ENCODE peak calls at places on chromosomes 11 and 22, in eight cellular contexts. One of them, this sample, is unnamed.

GRCh38 chr11:63917685-63918523 is 940 bp upstream of the RCOR2 start:
- DNase-seq in nucleus accumbens: peak; percentile 66
- DNase-seq in Daoy: peak; percentile 53
- DNase-seq in nephron progenitor cell: peak; percentile 67
- DNase-seq in stomach: peak; percentile 74
- DNase-seq in NCI-H187: peak; percentile 46
- DNase-seq in stimulated activated CD8-positive, alpha-beta memory T cell treated with anti-CD3 and anti-CD28 coated beads, Interleukin-2, amount 100 ng/mL, for 48 hours: no peak
- DNase-seq in A673: peak; percentile 84
- DNase-seq in this sample: peak; percentile 77

GRCh38 chr11:118418770-118419169 is 17.4 kb downstream of the ATP5MG start:
- DNase-seq in stomach: no peak
- DNase-seq in Daoy: no peak
- DNase-seq in stimulated activated CD8-positive, alpha-beta memory T cell treated with anti-CD3 and anti-CD28 coated beads, Interleukin-2, amount 100 ng/mL, for 48 hours: no peak
- DNase-seq in nucleus accumbens: no peak
- DNase-seq in NCI-H187: no peak
- DNase-seq in A673: no peak
- DNase-seq in nephron progenitor cell: no peak
- DNase-seq in this sample: no peak

GRCh38 chr22:48724899-48725298 is 1102.8 kb downstream of the BRD1 start:
- DNase-seq in A673: no peak
- DNase-seq in NCI-H187: no peak
- DNase-seq in Daoy: no peak
- DNase-seq in nephron progenitor cell: no peak
- DNase-seq in stimulated activated CD8-positive, alpha-beta memory T cell treated with anti-CD3 and anti-CD28 coated beads, Interleukin-2, amount 100 ng/mL, for 48 hours: no peak
- DNase-seq in nucleus accumbens: no peak
- DNase-seq in stomach: no peak
- DNase-seq in this sample: no peak

GRCh38 chr22:42296381-42296853 is 26.0 kb upstream of the TCF20 start:
- DNase-seq in stomach: peak; percentile 30
- DNase-seq in A673: peak; percentile 66
- DNase-seq in Daoy: no peak
- DNase-seq in nucleus accumbens: peak; percentile 70
- DNase-seq in NCI-H187: no peak
- DNase-seq in stimulated activated CD8-positive, alpha-beta memory T cell treated with anti-CD3 and anti-CD28 coated beads, Interleukin-2, amount 100 ng/mL, for 48 hours: no peak
- DNase-seq in nephron progenitor cell: no peak
- DNase-seq in this sample: peak; percentile 43

GRCh38 chr11:6418199-6418957 is 516 bp downstream of the APBB1 start:
- DNase-seq in nephron progenitor cell: peak; percentile 56
- DNase-seq in Daoy: no peak
- DNase-seq in nucleus accumbens: no peak
- DNase-seq in stimulated activated CD8-positive, alpha-beta memory T cell treated with anti-CD3 and anti-CD28 coated beads, Interleukin-2, amount 100 ng/mL, for 48 hours: no peak
- DNase-seq in NCI-H187: no peak
- DNase-seq in A673: no peak
- DNase-seq in stomach: no peak
- DNase-seq in this sample: peak; percentile 54

GRCh38 chr22:37173709-37174108 is 14.3 kb downstream of the C1QTNF6 start:
- DNase-seq in stomach: no peak
- DNase-seq in nephron progenitor cell: no peak
- DNase-seq in A673: no peak
- DNase-seq in stimulated activated CD8-positive, alpha-beta memory T cell treated with anti-CD3 and anti-CD28 coated beads, Interleukin-2, amount 100 ng/mL, for 48 hours: no peak
- DNase-seq in NCI-H187: no peak
- DNase-seq in Daoy: no peak
- DNase-seq in nucleus accumbens: no peak
- DNase-seq in this sample: no peak

GRCh38 chr11:11555228-11555627 is 66.6 kb downstream of the GALNT18 start:
- DNase-seq in A673: no peak
- DNase-seq in stomach: peak; percentile 38
- DNase-seq in nephron progenitor cell: peak; percentile 42
- DNase-seq in Daoy: peak; percentile 11
- DNase-seq in nucleus accumbens: no peak
- DNase-seq in NCI-H187: peak; percentile 22
- DNase-seq in stimulated activated CD8-positive, alpha-beta memory T cell treated with anti-CD3 and anti-CD28 coated beads, Interleukin-2, amount 100 ng/mL, for 48 hours: no peak
- DNase-seq in this sample: no peak

GRCh38 chr22:26561756-26562417 is 28.0 kb downstream of the TPST2 start:
- DNase-seq in nucleus accumbens: peak; percentile 10
- DNase-seq in NCI-H187: no peak
- DNase-seq in nephron progenitor cell: no peak
- DNase-seq in stomach: peak; percentile 58
- DNase-seq in Daoy: no peak
- DNase-seq in A673: no peak
- DNase-seq in stimulated activated CD8-positive, alpha-beta memory T cell treated with anti-CD3 and anti-CD28 coated beads, Interleukin-2, amount 100 ng/mL, for 48 hours: no peak
- DNase-seq in this sample: no peak

GRCh38 chr22:36740716-36741115 is 35.2 kb downstream of the IFT27 start:
- DNase-seq in stimulated activated CD8-positive, alpha-beta memory T cell treated with anti-CD3 and anti-CD28 coated beads, Interleukin-2, amount 100 ng/mL, for 48 hours: no peak
- DNase-seq in nucleus accumbens: no peak
- DNase-seq in Daoy: no peak
- DNase-seq in nephron progenitor cell: no peak
- DNase-seq in stomach: peak; percentile 13
- DNase-seq in A673: no peak
- DNase-seq in NCI-H187: no peak
- DNase-seq in this sample: no peak

GRCh38 chr11:14443642-14444041 is 56.0 kb downstream of the COPB1 start:
- DNase-seq in stomach: peak; percentile 48
- DNase-seq in stimulated activated CD8-positive, alpha-beta memory T cell treated with anti-CD3 and anti-CD28 coated beads, Interleukin-2, amount 100 ng/mL, for 48 hours: no peak
- DNase-seq in nucleus accumbens: no peak
- DNase-seq in nephron progenitor cell: no peak
- DNase-seq in Daoy: peak; percentile 75
- DNase-seq in NCI-H187: no peak
- DNase-seq in A673: peak; percentile 9
- DNase-seq in this sample: no peak

GRCh38 chr11:117443269-117444186 is 115.9 kb downstream of the CEP164 start:
- DNase-seq in nephron progenitor cell: peak; percentile 80
- DNase-seq in A673: peak; percentile 31
- DNase-seq in Daoy: peak; percentile 80
- DNase-seq in stimulated activated CD8-positive, alpha-beta memory T cell treated with anti-CD3 and anti-CD28 coated beads, Interleukin-2, amount 100 ng/mL, for 48 hours: no peak
- DNase-seq in stomach: peak; percentile 34
- DNase-seq in nucleus accumbens: peak; percentile 52
- DNase-seq in NCI-H187: no peak
- DNase-seq in this sample: peak; percentile 48

GRCh38 chr11:124753207-124753606 is 1.2 kb upstream of the VSIG2 start:
- DNase-seq in nephron progenitor cell: no peak
- DNase-seq in nucleus accumbens: no peak
- DNase-seq in A673: no peak
- DNase-seq in stimulated activated CD8-positive, alpha-beta memory T cell treated with anti-CD3 and anti-CD28 coated beads, Interleukin-2, amount 100 ng/mL, for 48 hours: no peak
- DNase-seq in stomach: no peak
- DNase-seq in Daoy: no peak
- DNase-seq in NCI-H187: no peak
- DNase-seq in this sample: no peak

GRCh38 chr22:25368271-25368670 is 148.8 kb downstream of the CRYBB2 start:
- DNase-seq in stimulated activated CD8-positive, alpha-beta memory T cell treated with anti-CD3 and anti-CD28 coated beads, Interleukin-2, amount 100 ng/mL, for 48 hours: no peak
- DNase-seq in nucleus accumbens: no peak
- DNase-seq in nephron progenitor cell: no peak
- DNase-seq in stomach: peak; percentile 45
- DNase-seq in NCI-H187: no peak
- DNase-seq in A673: peak; percentile 48
- DNase-seq in Daoy: peak; percentile 81
- DNase-seq in this sample: no peak

GRCh38 chr11:31656051-31656450 is 146.5 kb downstream of the ELP4 start:
- DNase-seq in nephron progenitor cell: no peak
- DNase-seq in A673: no peak
- DNase-seq in Daoy: peak; percentile 4
- DNase-seq in stimulated activated CD8-positive, alpha-beta memory T cell treated with anti-CD3 and anti-CD28 coated beads, Interleukin-2, amount 100 ng/mL, for 48 hours: no peak
- DNase-seq in NCI-H187: no peak
- DNase-seq in nucleus accumbens: no peak
- DNase-seq in stomach: no peak
- DNase-seq in this sample: no peak

GRCh38 chr11:68457898-68458249 is 2.7 kb upstream of the PPP6R3 start:
- DNase-seq in Daoy: no peak
- DNase-seq in stomach: no peak
- DNase-seq in stimulated activated CD8-positive, alpha-beta memory T cell treated with anti-CD3 and anti-CD28 coated beads, Interleukin-2, amount 100 ng/mL, for 48 hours: no peak
- DNase-seq in NCI-H187: no peak
- DNase-seq in nephron progenitor cell: no peak
- DNase-seq in nucleus accumbens: no peak
- DNase-seq in A673: no peak
- DNase-seq in this sample: no peak

GRCh38 chr22:20205964-20206708 is 55.3 kb upstream of the CCDC188 start:
- DNase-seq in nephron progenitor cell: no peak
- DNase-seq in NCI-H187: no peak
- DNase-seq in Daoy: peak; percentile 63
- DNase-seq in stomach: peak; percentile 75
- DNase-seq in nucleus accumbens: no peak
- DNase-seq in A673: peak; percentile 74
- DNase-seq in stimulated activated CD8-positive, alpha-beta memory T cell treated with anti-CD3 and anti-CD28 coated beads, Interleukin-2, amount 100 ng/mL, for 48 hours: peak; percentile 60
- DNase-seq in this sample: no peak

GRCh38 chr11:114340311-114341131 is 44.3 kb downstream of the NNMT start:
- DNase-seq in NCI-H187: no peak
- DNase-seq in stomach: peak; percentile 39
- DNase-seq in stimulated activated CD8-positive, alpha-beta memory T cell treated with anti-CD3 and anti-CD28 coated beads, Interleukin-2, amount 100 ng/mL, for 48 hours: peak; percentile 5
- DNase-seq in Daoy: peak; percentile 72
- DNase-seq in A673: peak; percentile 82
- DNase-seq in nucleus accumbens: peak; percentile 35
- DNase-seq in nephron progenitor cell: peak; percentile 40
- DNase-seq in this sample: peak; percentile 62

This sample was measured in hippocampal formation.